ENCODE peak calls at places on chromosomes 6 and 20, in eight cellular contexts. K is stimulated activated CD8-positive, alpha-beta memory T cell treated with anti-CD3 and anti-CD28 coated beads, Interleukin-15, amount 100 ng/mL, for 24 hours; P is WTC11; L is activated T-cell treated with anti-CD3 and anti-CD28 coated beads for 24 hours; W is activated T-helper 1 cell treated with anti-CD3 and anti-CD28 coated beads, Interleukin-12 subunit alpha, Interleukin-12 subunit beta, Interleukin-2, Interleukin-4 antibody, amounts not matched to agents 30 ng/mL and 10 ng/mL and 1 ng/mL, durations not matched to agents 14 hours and 24 hours and 36 hours; O is omental fat pad; H is caudate nucleus; Y is naive thymus-derived CD8-positive, alpha-beta T cell. Z is an unnamed sample.
A peak's percentile ranks its signal among the peaks of the same experiment; 100 is the strongest.

GRCh38 chr6:98946877-98947410 is 802 bp downstream of the FBXL4 start:
- DNase-seq in K (no peak), P (no peak), L (peak; percentile 13), W (peak; percentile 1), O (peak; percentile 27), H (no peak), Y (peak; percentile 59), Z (no peak)

GRCh38 chr6:117907600-117908245 is 659 bp downstream of the SLC35F1 start:
- DNase-seq in K (no peak), P (peak; percentile 63), L (no peak), W (no peak), O (no peak), H (no peak), Y (no peak), Z (no peak)

GRCh38 chr6:106572875-106573575 is 56.3 kb downstream of the RTN4IP1 start:
- DNase-seq in K (no peak), P (no peak), L (no peak), W (no peak), O (no peak), H (no peak), Y (no peak), Z (no peak)

GRCh38 chr6:63757826-63758225 is 122.2 kb downstream of the PHF3 start:
- DNase-seq in K (no peak), P (no peak), L (no peak), W (no peak), O (no peak), H (no peak), Y (no peak), Z (no peak)

GRCh38 chr6:5122504-5123112 is 37.5 kb downstream of the PPP1R3G start:
- DNase-seq in K (no peak), P (no peak), L (no peak), W (no peak), O (no peak), H (no peak), Y (no peak), Z (no peak)

GRCh38 chr6:12348530-12349511 is 58.7 kb downstream of the EDN1 start:
- DNase-seq in K (no peak), P (no peak), L (no peak), W (no peak), O (no peak), H (no peak), Y (no peak), Z (no peak)

GRCh38 chr6:35014341-35014740 is 125.3 kb downstream of the ANKS1A start:
- DNase-seq in K (no peak), P (no peak), L (no peak), W (no peak), O (no peak), H (peak; percentile 78), Y (no peak), Z (no peak)

GRCh38 chr6:169884158-169884557 is 132.7 kb downstream of the ERMARD start:
- DNase-seq in K (no peak), P (no peak), L (no peak), W (no peak), O (no peak), H (no peak), Y (no peak), Z (no peak)

GRCh38 chr6:119273799-119274595 is 75.6 kb downstream of the MAN1A1 start:
- DNase-seq in K (no peak), P (no peak), L (no peak), W (no peak), O (no peak), H (no peak), Y (no peak), Z (no peak)

GRCh38 chr6:32668226-32668747 is 1.8 kb upstream of the HLA-DQB1 start:
- DNase-seq in K (no peak), P (no peak), L (peak; percentile 26), W (peak; percentile 56), O (no peak), H (peak; percentile 8), Y (peak; percentile 55), Z (peak; percentile 59)

GRCh38 chr6:169167581-169168301 is 85.9 kb downstream of the THBS2 start:
- DNase-seq in K (no peak), P (no peak), L (no peak), W (no peak), O (no peak), H (no peak), Y (no peak), Z (no peak)

GRCh38 chr20:47502271-47502730 is 614 bp downstream of the NCOA3 start:
- DNase-seq in K (no peak), P (peak; percentile 20), L (no peak), W (no peak), O (no peak), H (no peak), Y (peak; percentile 24), Z (no peak)

GRCh38 chr6:31354788-31355539 is 2.0 kb downstream of the HLA-B start:
- DNase-seq in K (no peak), P (no peak), L (no peak), W (no peak), O (no peak), H (no peak), Y (peak; percentile 22), Z (no peak)

GRCh38 chr6:157442296-157442695 is 61.3 kb downstream of the ZDHHC14 start:
- DNase-seq in K (no peak), P (no peak), L (no peak), W (no peak), O (no peak), H (no peak), Y (no peak), Z (no peak)

GRCh38 chr6:124870611-124871201 is 91.5 kb upstream of the RNF217 start:
- DNase-seq in K (no peak), P (no peak), L (no peak), W (no peak), O (no peak), H (no peak), Y (no peak), Z (no peak)

GRCh38 chr20:5890773-5891441 is 59.4 kb downstream of the TRMT6 start:
- DNase-seq in K (no peak), P (no peak), L (no peak), W (no peak), O (no peak), H (no peak), Y (no peak), Z (no peak)

GRCh38 chr6:168088161-168089106 is 9.4 kb upstream of the FRMD1 start:
- DNase-seq in K (no peak), P (peak; percentile 51), L (no peak), W (no peak), O (no peak), H (no peak), Y (no peak), Z (no peak)

GRCh38 chr6:53961679-53962370 is 149.4 kb upstream of the MLIP start:
- DNase-seq in K (no peak), P (peak; percentile 43), L (no peak), W (no peak), O (no peak), H (no peak), Y (no peak), Z (no peak)

GRCh38 chr6:111614833-111615582 is 9.3 kb upstream of the TRAF3IP2 start:
- DNase-seq in K (no peak), P (peak; percentile 58), L (no peak), W (no peak), O (no peak), H (no peak), Y (no peak), Z (no peak)

GRCh38 chr6:20608371-20608770 is 74.1 kb downstream of the CDKAL1 start:
- DNase-seq in K (no peak), P (no peak), L (no peak), W (no peak), O (no peak), H (no peak), Y (no peak), Z (no peak)

GRCh38 chr6:78746457-78746856 is 120.9 kb upstream of the IRAK1BP1 start:
- DNase-seq in K (no peak), P (no peak), L (no peak), W (no peak), O (no peak), H (no peak), Y (no peak), Z (no peak)

GRCh38 chr6:146351018-146351417 is 192.6 kb upstream of the RAB32 start:
- DNase-seq in K (no peak), P (no peak), L (no peak), W (no peak), O (no peak), H (no peak), Y (no peak), Z (no peak)

GRCh38 chr20:34768105-34768504 is 57.3 kb downstream of the NCOA6 start:
- DNase-seq in K (no peak), P (no peak), L (no peak), W (no peak), O (no peak), H (no peak), Y (no peak), Z (no peak)

GRCh38 chr20:57701090-57701489 is 8.7 kb downstream of the PMEPA1 start:
- DNase-seq in K (no peak), P (no peak), L (no peak), W (no peak), O (no peak), H (no peak), Y (no peak), Z (no peak)

GRCh38 chr6:127243501-127243900 is 23.2 kb upstream of the RNF146 start:
- DNase-seq in K (no peak), P (no peak), L (no peak), W (no peak), O (no peak), H (no peak), Y (no peak), Z (no peak)

GRCh38 chr6:35092362-35093117 is 48.6 kb downstream of the TCP11 start:
- DNase-seq in K (no peak), P (no peak), L (no peak), W (no peak), O (no peak), H (no peak), Y (no peak), Z (no peak)

GRCh38 chr6:100614386-100614785 is 149.7 kb upstream of the SIM1 start:
- DNase-seq in K (no peak), P (no peak), L (no peak), W (no peak), O (no peak), H (no peak), Y (no peak), Z (no peak)

Z was measured in GDM1.